ENCODE peak calls at places on chromosomes 1 and 21, in six cellular contexts. One of them, this sample, is unnamed.

GRCh38 chr1:246161626-246162025 is 345.5 kb downstream of the SMYD3 start:
- DNase-seq in BJ: no peak
- DNase-seq in psoas muscle: no peak
- DNase-seq in neural progenitor cell: no peak
- DNase-seq in AG10803: peak; percentile 75
- DNase-seq in HCT116: no peak
- DNase-seq in this sample: peak; percentile 71

GRCh38 chr1:156510709-156511108 is 10.1 kb upstream of the MEF2D start:
- DNase-seq in neural progenitor cell: no peak
- DNase-seq in psoas muscle: peak; percentile 93
- DNase-seq in AG10803: peak; percentile 99
- DNase-seq in HCT116: no peak
- DNase-seq in BJ: no peak
- DNase-seq in this sample: peak; percentile 85

GRCh38 chr1:14128096-14128495 is 428.1 kb downstream of the PRDM2 start:
- DNase-seq in AG10803: no peak
- DNase-seq in BJ: no peak
- DNase-seq in neural progenitor cell: no peak
- DNase-seq in HCT116: no peak
- DNase-seq in psoas muscle: no peak
- DNase-seq in this sample: no peak

GRCh38 chr1:76998582-76999189 is 131.4 kb downstream of the ST6GALNAC5 start:
- DNase-seq in AG10803: peak; percentile 91
- DNase-seq in neural progenitor cell: no peak
- DNase-seq in HCT116: peak; percentile 67
- DNase-seq in BJ: peak; percentile 64
- DNase-seq in psoas muscle: no peak
- DNase-seq in this sample: peak; percentile 80

GRCh38 chr1:4655674-4656532 is 1.5 kb downstream of the AJAP1 start:
- DNase-seq in HCT116: no peak
- DNase-seq in AG10803: peak; percentile 72
- DNase-seq in neural progenitor cell: peak; percentile 89
- DNase-seq in psoas muscle: peak; percentile 56
- DNase-seq in BJ: no peak
- DNase-seq in this sample: no peak

GRCh38 chr1:220151454-220151853 is 57.5 kb downstream of the IARS2 start:
- DNase-seq in HCT116: no peak
- DNase-seq in AG10803: peak; percentile 16
- DNase-seq in psoas muscle: no peak
- DNase-seq in BJ: no peak
- DNase-seq in neural progenitor cell: no peak
- DNase-seq in this sample: no peak

GRCh38 chr21:43890042-43890441 is 25.0 kb downstream of the AGPAT3 start:
- DNase-seq in BJ: no peak
- DNase-seq in psoas muscle: no peak
- DNase-seq in HCT116: no peak
- DNase-seq in AG10803: no peak
- DNase-seq in neural progenitor cell: peak; percentile 34
- DNase-seq in this sample: no peak

GRCh38 chr21:28639742-28640141 is 352.9 kb downstream of the LTN1 start:
- DNase-seq in BJ: no peak
- DNase-seq in HCT116: no peak
- DNase-seq in psoas muscle: no peak
- DNase-seq in neural progenitor cell: peak; percentile 61
- DNase-seq in AG10803: peak; percentile 88
- DNase-seq in this sample: no peak

GRCh38 chr1:169031566-169032224 is 74.8 kb upstream of the ATP1B1 start:
- DNase-seq in psoas muscle: no peak
- DNase-seq in HCT116: no peak
- DNase-seq in AG10803: no peak
- DNase-seq in BJ: peak; percentile 1
- DNase-seq in neural progenitor cell: no peak
- DNase-seq in this sample: no peak

DNA sequence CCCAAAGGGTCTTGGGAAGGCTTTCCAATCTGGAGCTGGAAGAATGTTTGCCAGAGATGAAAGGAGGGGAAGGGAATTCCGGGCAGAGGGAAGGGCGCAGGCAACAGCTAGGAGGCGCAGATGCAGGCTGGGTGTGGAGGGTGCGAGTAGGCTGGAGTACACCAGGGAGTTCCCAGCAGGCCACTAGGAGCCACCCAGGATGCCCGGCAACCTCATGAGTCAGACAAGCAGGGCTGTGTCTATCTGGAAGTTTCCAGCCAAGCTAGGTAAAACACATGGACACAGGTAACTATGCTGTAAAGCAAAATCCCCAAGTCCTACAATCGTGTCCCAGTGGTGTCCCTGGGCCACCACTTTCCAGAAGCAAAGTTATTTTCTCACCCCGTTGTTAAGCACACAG is 998 bp upstream of the NBL1 start:
- DNase-seq in BJ: no peak
- DNase-seq in psoas muscle: no peak
- DNase-seq in neural progenitor cell: no peak
- DNase-seq in HCT116: peak; percentile 79
- DNase-seq in AG10803: peak; percentile 39
- DNase-seq in this sample: peak; percentile 74
- TF ChIP-seq CTCF in BJ: peak; percentile 31
- TF ChIP-seq CTCF in psoas muscle: no peak
- TF ChIP-seq CTCF in neural progenitor cell: no peak
- TF ChIP-seq CTCF in HCT116: peak; percentile 41
- TF ChIP-seq CTCF in AG10803: peak; percentile 16
- TF ChIP-seq CTCF in this sample: peak; percentile 60

DNA sequence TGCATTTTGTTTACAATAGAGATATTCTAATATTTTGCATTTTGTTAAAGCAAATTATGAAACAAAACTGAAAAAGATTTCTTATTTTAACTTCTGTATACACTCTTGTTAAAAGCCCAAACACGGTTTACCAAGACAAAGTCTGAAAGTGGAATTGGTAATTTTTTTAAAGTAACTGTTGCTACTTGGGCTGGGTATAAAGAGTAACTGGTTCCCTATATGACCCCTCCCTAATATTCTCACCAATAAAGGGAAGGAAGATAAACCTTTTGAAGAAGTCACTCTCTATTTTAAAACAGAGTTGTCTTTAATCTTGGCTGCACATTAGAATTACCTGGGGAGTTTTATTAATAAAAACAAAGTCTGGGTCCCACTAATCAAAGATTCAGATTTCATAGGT is 27.4 kb downstream of the ARHGAP29 start:
- DNase-seq in BJ: no peak
- DNase-seq in AG10803: no peak
- DNase-seq in HCT116: no peak
- DNase-seq in neural progenitor cell: no peak
- DNase-seq in psoas muscle: no peak
- DNase-seq in this sample: no peak
- TF ChIP-seq CTCF in BJ: no peak
- TF ChIP-seq CTCF in AG10803: no peak
- TF ChIP-seq CTCF in HCT116: no peak
- TF ChIP-seq CTCF in neural progenitor cell: no peak
- TF ChIP-seq CTCF in psoas muscle: no peak
- TF ChIP-seq CTCF in this sample: no peak

GRCh38 chr1:214551436-214552173 is at the start of gene PTPN14:
- DNase-seq in psoas muscle: peak; percentile 90
- DNase-seq in neural progenitor cell: peak; percentile 98
- DNase-seq in AG10803: peak; percentile 97
- DNase-seq in BJ: peak; percentile 77
- DNase-seq in HCT116: peak; percentile 85
- DNase-seq in this sample: peak; percentile 95

GRCh38 chr1:214551052-214551435 is 358 bp downstream of the PTPN14 start:
- DNase-seq in HCT116: no peak
- DNase-seq in AG10803: no peak
- DNase-seq in neural progenitor cell: peak; percentile 75
- DNase-seq in psoas muscle: peak; percentile 64
- DNase-seq in BJ: no peak
- DNase-seq in this sample: no peak

GRCh38 chr1:214548988-214549387 is 2.4 kb downstream of the PTPN14 start:
- DNase-seq in neural progenitor cell: peak; percentile 3
- DNase-seq in HCT116: no peak
- DNase-seq in BJ: no peak
- DNase-seq in AG10803: peak; percentile 63
- DNase-seq in psoas muscle: peak; percentile 51
- DNase-seq in this sample: peak; percentile 69

GRCh38 chr1:214550339-214551051 is 907 bp downstream of the PTPN14 start:
- DNase-seq in HCT116: no peak
- DNase-seq in BJ: no peak
- DNase-seq in AG10803: no peak
- DNase-seq in psoas muscle: no peak
- DNase-seq in neural progenitor cell: peak; percentile 54
- DNase-seq in this sample: no peak

GRCh38 chr1:214549604-214550338 is 1.6 kb downstream of the PTPN14 start:
- DNase-seq in BJ: no peak
- DNase-seq in AG10803: peak; percentile 54
- DNase-seq in HCT116: no peak
- DNase-seq in neural progenitor cell: peak; percentile 40
- DNase-seq in psoas muscle: no peak
- DNase-seq in this sample: peak; percentile 52
- TF ChIP-seq CTCF in BJ: peak; percentile 56
- TF ChIP-seq CTCF in AG10803: peak; percentile 55
- TF ChIP-seq CTCF in HCT116: peak; percentile 31
- TF ChIP-seq CTCF in neural progenitor cell: no peak
- TF ChIP-seq CTCF in psoas muscle: peak; percentile 13
- TF ChIP-seq CTCF in this sample: peak; percentile 63

DNA sequence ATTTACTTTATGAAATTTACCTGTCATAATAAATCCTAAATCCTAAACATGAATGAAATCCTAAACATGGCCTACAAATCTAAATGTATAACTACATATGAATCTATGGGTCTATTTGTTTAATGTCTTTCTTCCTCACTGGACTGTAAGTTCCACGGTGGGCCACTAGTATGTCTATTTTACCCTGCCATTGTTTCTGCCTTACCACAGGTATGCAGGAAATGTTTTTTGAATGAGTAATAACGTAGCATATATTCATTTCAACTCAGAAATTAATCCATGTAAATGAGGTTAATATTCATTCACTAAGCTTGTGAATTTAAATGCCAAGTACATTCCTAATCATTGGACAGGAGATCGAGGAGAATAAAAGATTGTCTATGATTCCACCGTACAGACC is 35.3 kb downstream of the B3GALNT2 start:
- DNase-seq in psoas muscle: no peak
- DNase-seq in HCT116: peak; percentile 56
- DNase-seq in AG10803: peak; percentile 48
- DNase-seq in neural progenitor cell: no peak
- DNase-seq in BJ: no peak
- DNase-seq in this sample: peak; percentile 57
- TF ChIP-seq CTCF in psoas muscle: no peak
- TF ChIP-seq CTCF in HCT116: peak; percentile 46
- TF ChIP-seq CTCF in AG10803: peak; percentile 11
- TF ChIP-seq CTCF in neural progenitor cell: no peak
- TF ChIP-seq CTCF in BJ: no peak
- TF ChIP-seq CTCF in this sample: peak; percentile 48

GRCh38 chr1:54309631-54310366 is 96.4 kb downstream of the SSBP3 start:
- DNase-seq in HCT116: no peak
- DNase-seq in BJ: no peak
- DNase-seq in AG10803: no peak
- DNase-seq in neural progenitor cell: peak; percentile 65
- DNase-seq in psoas muscle: no peak
- DNase-seq in this sample: no peak

GRCh38 chr1:54311506-54311905 is 94.7 kb downstream of the SSBP3 start:
- DNase-seq in psoas muscle: no peak
- DNase-seq in AG10803: no peak
- DNase-seq in BJ: no peak
- DNase-seq in HCT116: no peak
- DNase-seq in neural progenitor cell: no peak
- DNase-seq in this sample: peak; percentile 21

GRCh38 chr1:54312874-54313316 is 93.3 kb downstream of the SSBP3 start:
- DNase-seq in psoas muscle: peak; percentile 59
- DNase-seq in BJ: peak; percentile 30
- DNase-seq in neural progenitor cell: peak; percentile 73
- DNase-seq in AG10803: peak; percentile 82
- DNase-seq in HCT116: no peak
- DNase-seq in this sample: peak; percentile 47

GRCh38 chr1:54307305-54307704 is 98.9 kb downstream of the SSBP3 start:
- DNase-seq in BJ: no peak
- DNase-seq in AG10803: no peak
- DNase-seq in psoas muscle: no peak
- DNase-seq in HCT116: no peak
- DNase-seq in neural progenitor cell: no peak
- DNase-seq in this sample: no peak

GRCh38 chr1:54310439-54311328 is 95.5 kb downstream of the SSBP3 start:
- DNase-seq in neural progenitor cell: peak; percentile 80
- DNase-seq in HCT116: peak; percentile 4
- DNase-seq in BJ: no peak
- DNase-seq in AG10803: peak; percentile 28
- DNase-seq in psoas muscle: no peak
- DNase-seq in this sample: no peak
- TF ChIP-seq CTCF in neural progenitor cell: peak; percentile 73
- TF ChIP-seq CTCF in HCT116: peak; percentile 66
- TF ChIP-seq CTCF in BJ: peak; percentile 46
- TF ChIP-seq CTCF in AG10803: peak; percentile 54
- TF ChIP-seq CTCF in psoas muscle: peak; percentile 51
- TF ChIP-seq CTCF in this sample: peak; percentile 78

GRCh38 chr1:247538561-247538960 is 2.3 kb upstream of the OR2C3 start:
- DNase-seq in BJ: no peak
- DNase-seq in HCT116: no peak
- DNase-seq in AG10803: no peak
- DNase-seq in neural progenitor cell: no peak
- DNase-seq in psoas muscle: no peak
- DNase-seq in this sample: no peak

GRCh38 chr1:247531937-247532336 is 4.3 kb downstream of the OR2C3 start:
- DNase-seq in neural progenitor cell: no peak
- DNase-seq in BJ: no peak
- DNase-seq in AG10803: no peak
- DNase-seq in HCT116: no peak
- DNase-seq in psoas muscle: no peak
- DNase-seq in this sample: no peak

GRCh38 chr1:247536340-247536739 is at the start of gene OR2C3:
- DNase-seq in psoas muscle: no peak
- DNase-seq in HCT116: no peak
- DNase-seq in AG10803: no peak
- DNase-seq in neural progenitor cell: no peak
- DNase-seq in BJ: no peak
- DNase-seq in this sample: no peak

GRCh38 chr1:247539214-247539613 is 3.0 kb upstream of the OR2C3 start:
- DNase-seq in AG10803: no peak
- DNase-seq in neural progenitor cell: no peak
- DNase-seq in HCT116: no peak
- DNase-seq in psoas muscle: no peak
- DNase-seq in BJ: no peak
- DNase-seq in this sample: no peak

GRCh38 chr1:247535402-247535801 is 838 bp downstream of the OR2C3 start:
- DNase-seq in HCT116: no peak
- DNase-seq in psoas muscle: no peak
- DNase-seq in neural progenitor cell: no peak
- DNase-seq in BJ: peak; percentile 21
- DNase-seq in AG10803: no peak
- DNase-seq in this sample: no peak
- TF ChIP-seq CTCF in HCT116: no peak
- TF ChIP-seq CTCF in psoas muscle: no peak
- TF ChIP-seq CTCF in neural progenitor cell: no peak
- TF ChIP-seq CTCF in BJ: no peak
- TF ChIP-seq CTCF in AG10803: no peak
- TF ChIP-seq CTCF in this sample: no peak